ENCODE peak calls at places on chromosome 22, in eight cellular contexts. X, T, L, I, J, R, U and Z are unnamed samples.

GRCh38 chr22:25167834-25168601 is 31.6 kb upstream of the CRYBB3 start:
- DNase-seq in X (no peak), T (no peak), L (no peak), I (no peak), J (no peak), R (no peak), U (no peak), Z (no peak)

GRCh38 chr22:19122752-19123492 is 710 bp upstream of the DGCR2 start:
- DNase-seq in X (no peak), T (no peak), L (no peak), I (no peak), J (peak; percentile 63), R (no peak), U (no peak), Z (no peak)

GRCh38 chr22:40728731-40729189 is 49.5 kb downstream of the MCHR1 start:
- DNase-seq in X (no peak), T (no peak), L (no peak), I (no peak), J (peak; percentile 68), R (peak; percentile 40), U (no peak), Z (no peak)

GRCh38 chr22:24471570-24471969 is 23.6 kb upstream of the UPB1 start:
- DNase-seq in X (peak; percentile 81), T (no peak), L (peak; percentile 59), I (peak; percentile 80), J (no peak), R (no peak), U (peak; percentile 68), Z (no peak)

GRCh38 chr22:40723396-40723933 is 44.2 kb downstream of the MCHR1 start:
- DNase-seq in X (no peak), T (no peak), L (no peak), I (no peak), J (no peak), R (no peak), U (no peak), Z (no peak)

GRCh38 chr22:44210721-44211120 is 30.0 kb downstream of the PARVG start:
- DNase-seq in X (no peak), T (no peak), L (no peak), I (no peak), J (no peak), R (no peak), U (no peak), Z (no peak)

GRCh38 chr22:24588756-24589481 is 4.0 kb downstream of the LRRC75B start:
- DNase-seq in X (no peak), T (no peak), L (no peak), I (no peak), J (no peak), R (no peak), U (no peak), Z (no peak)

GRCh38 chr22:46574993-46575914 is 37.8 kb upstream of the CELSR1 start:
- DNase-seq in X (peak; percentile 59), T (no peak), L (no peak), I (no peak), J (peak; percentile 79), R (peak; percentile 74), U (no peak), Z (no peak)

GRCh38 chr22:17606472-17606871 is 22.1 kb downstream of the ATP6V1E1 start:
- DNase-seq in X (no peak), T (no peak), L (no peak), I (no peak), J (peak; percentile 45), R (no peak), U (no peak), Z (no peak)

GRCh38 chr22:46688949-46689348 is 49.1 kb downstream of the CERK start:
- DNase-seq in X (peak; percentile 72), T (no peak), L (no peak), I (peak; percentile 80), J (no peak), R (no peak), U (no peak), Z (no peak)

GRCh38 chr22:44665115-44665514 is 36.9 kb upstream of the PRR5 start:
- DNase-seq in X (peak; percentile 60), T (no peak), L (no peak), I (no peak), J (no peak), R (no peak), U (no peak), Z (no peak)

GRCh38 chr22:28147401-28147800 is 228.3 kb upstream of the PITPNB start:
- DNase-seq in X (no peak), T (no peak), L (no peak), I (no peak), J (no peak), R (no peak), U (no peak), Z (no peak)

GRCh38 chr22:28143961-28144745 is 225.1 kb upstream of the PITPNB start:
- DNase-seq in X (no peak), T (no peak), L (no peak), I (no peak), J (no peak), R (no peak), U (no peak), Z (no peak)

GRCh38 chr22:28148816-28149465 is 229.9 kb upstream of the PITPNB start:
- DNase-seq in X (no peak), T (no peak), L (no peak), I (no peak), J (no peak), R (no peak), U (no peak), Z (no peak)

GRCh38 chr22:28143206-28143605 is 224.2 kb upstream of the PITPNB start:
- DNase-seq in X (no peak), T (no peak), L (no peak), I (no peak), J (no peak), R (no peak), U (no peak), Z (no peak)

DNA sequence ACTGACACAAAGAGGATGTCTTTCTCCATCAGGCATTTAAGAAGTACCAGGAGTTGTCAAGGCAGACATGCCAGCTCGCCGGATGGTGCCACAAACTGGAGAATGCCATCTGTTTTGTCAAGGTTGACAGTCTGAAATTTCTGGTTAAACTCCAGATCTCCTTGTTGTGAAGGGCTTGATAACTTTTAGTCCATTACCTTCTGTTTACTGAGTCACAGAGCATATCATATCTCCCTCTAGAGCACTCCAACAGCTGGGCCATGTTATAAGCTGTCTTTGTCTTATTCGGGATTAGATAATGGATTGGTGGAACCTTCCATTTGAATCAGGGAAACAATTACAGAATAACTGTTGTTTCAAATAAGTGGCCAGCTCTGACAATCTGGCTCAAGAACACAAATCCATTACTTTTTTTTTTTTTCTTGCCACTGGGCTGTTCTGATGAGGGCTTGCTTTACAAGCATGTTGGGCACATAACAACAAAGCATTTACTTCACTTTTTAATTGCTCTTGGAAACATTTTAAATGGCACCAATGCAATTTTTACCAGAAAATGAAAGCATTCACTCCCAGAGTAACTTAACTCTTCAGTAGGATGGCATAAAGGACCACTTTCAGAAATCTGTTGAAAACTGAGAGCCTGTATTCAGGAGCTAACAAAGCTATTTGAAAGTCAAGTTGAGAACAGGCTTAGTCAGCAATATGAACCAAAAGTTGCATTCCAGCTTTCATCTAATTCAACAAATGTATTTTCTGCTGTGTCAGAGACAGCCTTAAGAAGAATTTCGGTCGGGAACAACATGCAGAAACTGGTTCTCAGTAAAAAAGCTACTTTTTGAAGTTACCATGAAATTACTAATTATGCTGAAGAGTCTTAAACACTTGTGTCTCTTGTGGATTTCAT is 227.6 kb upstream of the PITPNB start:
- DNase-seq in X (no peak), T (no peak), L (no peak), I (no peak), J (no peak), R (no peak), U (no peak), Z (no peak)
- H3K27ac ChIP-seq in X (no peak overlapping the region), T (no peak overlapping the region), L (no peak overlapping the region), I (no peak overlapping the region), J (no peak overlapping the region), R (no peak overlapping the region), U (no peak overlapping the region), Z (no peak overlapping the region)

GRCh38 chr22:20656902-20657836 is 116.7 kb upstream of the SERPIND1 start:
- DNase-seq in X (no peak), T (no peak), L (no peak), I (no peak), J (no peak), R (no peak), U (no peak), Z (no peak)
- H3K27ac ChIP-seq in X (no peak overlapping the region), T (no peak overlapping the region), L (no peak overlapping the region), I (no peak overlapping the region), J (no peak overlapping the region), R (no peak overlapping the region), U (no peak overlapping the region), Z (no peak overlapping the region)

GRCh38 chr22:29520851-29521250 is 32.7 kb downstream of the THOC5 start:
- DNase-seq in X (no peak), T (no peak), L (no peak), I (no peak), J (no peak), R (no peak), U (no peak), Z (no peak)

GRCh38 chr22:29523761-29524160 is 29.8 kb downstream of the THOC5 start:
- DNase-seq in X (no peak), T (no peak), L (no peak), I (no peak), J (no peak), R (no peak), U (no peak), Z (no peak)

GRCh38 chr22:29517215-29517908 is 36.2 kb downstream of the THOC5 start:
- DNase-seq in X (no peak), T (no peak), L (no peak), I (no peak), J (no peak), R (no peak), U (no peak), Z (no peak)

GRCh38 chr22:29521526-29521925 is 32.0 kb downstream of the THOC5 start:
- DNase-seq in X (no peak), T (no peak), L (no peak), I (no peak), J (no peak), R (no peak), U (no peak), Z (no peak)

GRCh38 chr22:29519996-29520395 is 33.6 kb downstream of the THOC5 start:
- DNase-seq in X (no peak), T (no peak), L (no peak), I (no peak), J (no peak), R (no peak), U (no peak), Z (no peak)
- H3K27ac ChIP-seq in X (no peak overlapping the region), T (no peak overlapping the region), L (no peak overlapping the region), I (no peak overlapping the region), J (no peak overlapping the region), R (no peak overlapping the region), U (no peak overlapping the region), Z (no peak overlapping the region)

DNA sequence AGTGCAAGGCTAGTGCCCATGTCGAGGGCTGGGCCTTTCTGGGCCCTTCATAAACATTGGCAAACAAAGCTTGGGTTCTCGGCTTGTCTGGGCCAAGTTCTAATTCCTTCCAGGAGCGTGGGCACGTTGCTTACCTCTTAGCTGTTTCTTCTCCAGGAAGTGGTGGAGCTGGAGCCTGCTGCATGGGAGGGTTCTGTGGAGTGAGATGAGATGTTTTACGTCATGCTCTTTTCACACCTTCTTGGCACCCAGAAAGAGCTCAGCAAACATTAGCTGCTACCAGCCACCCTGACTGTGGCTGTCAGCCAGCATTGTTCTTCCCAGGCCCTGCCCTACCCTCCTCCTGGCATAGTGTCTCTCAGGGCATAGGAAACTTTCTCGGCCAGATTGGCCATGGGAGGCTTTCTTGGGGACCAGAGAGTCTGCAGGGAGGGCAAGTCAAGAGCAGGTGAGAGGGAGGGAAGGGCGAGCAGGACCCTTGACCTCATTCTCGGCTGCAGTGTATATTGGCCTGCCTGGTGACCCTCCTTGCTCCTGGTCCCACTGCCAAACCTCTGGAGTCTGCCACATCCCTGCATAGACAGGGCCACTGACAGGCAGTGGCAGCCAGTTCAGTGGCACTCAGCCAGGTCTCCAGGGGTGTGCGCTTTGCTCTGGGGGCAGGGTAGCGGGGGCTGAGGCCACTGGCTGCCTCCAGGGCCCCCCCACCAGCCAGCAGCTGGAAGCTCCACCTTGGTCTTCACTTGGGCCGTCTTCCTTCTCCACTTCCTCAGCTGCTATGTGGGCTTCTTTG is 98.8 kb downstream of the BCR start:
- DNase-seq in X (no peak), T (no peak), L (no peak), I (no peak), J (no peak), R (peak; percentile 70), U (no peak), Z (no peak)
- H3K27ac ChIP-seq in X (no peak overlapping the region), T (no peak overlapping the region), L (peak overlapping the region; percentile 62), I (peak overlapping the region; percentile 66), J (no peak overlapping the region), R (peak overlapping the region; percentile 86), U (no peak overlapping the region), Z (no peak overlapping the region)